ENCODE peak calls at places on chromosome 21, in nine cellular contexts. One of them, this sample, is unnamed.

GRCh38 chr21:36255650-36256047 is 64.3 kb upstream of the MORC3 start:
- DNase-seq in fibroblast of mammary gland: no peak
- DNase-seq in HCT116: no peak
- DNase-seq in bronchial epithelial cell: no peak
- DNase-seq in fibroblast of lung: no peak
- DNase-seq in BJ: no peak
- DNase-seq in BE2C: no peak
- DNase-seq in CD4-positive, alpha-beta memory T cell: no peak
- DNase-seq in cardiac muscle cell: no peak
- DNase-seq in this sample: no peak

GRCh38 chr21:26127918-26128317 is 42.7 kb downstream of the APP start:
- DNase-seq in fibroblast of mammary gland: no peak
- DNase-seq in HCT116: no peak
- DNase-seq in bronchial epithelial cell: peak; percentile 45
- DNase-seq in fibroblast of lung: peak; percentile 70
- DNase-seq in BJ: no peak
- DNase-seq in BE2C: no peak
- DNase-seq in CD4-positive, alpha-beta memory T cell: no peak
- DNase-seq in cardiac muscle cell: peak; percentile 45
- DNase-seq in this sample: no peak

GRCh38 chr21:31416465-31416864 is 72.4 kb upstream of the TIAM1 start:
- DNase-seq in fibroblast of mammary gland: peak; percentile 50
- DNase-seq in HCT116: no peak
- DNase-seq in bronchial epithelial cell: peak; percentile 54
- DNase-seq in fibroblast of lung: peak; percentile 53
- DNase-seq in BJ: no peak
- DNase-seq in BE2C: no peak
- DNase-seq in CD4-positive, alpha-beta memory T cell: no peak
- DNase-seq in cardiac muscle cell: peak; percentile 63
- DNase-seq in this sample: no peak

GRCh38 chr21:43866659-43867331 is 1.8 kb downstream of the AGPAT3 start:
- DNase-seq in fibroblast of mammary gland: no peak
- DNase-seq in HCT116: no peak
- DNase-seq in bronchial epithelial cell: peak; percentile 40
- DNase-seq in fibroblast of lung: no peak
- DNase-seq in BJ: no peak
- DNase-seq in BE2C: no peak
- DNase-seq in CD4-positive, alpha-beta memory T cell: peak; percentile 50
- DNase-seq in cardiac muscle cell: no peak
- DNase-seq in this sample: no peak

GRCh38 chr21:26972131-26972707 is 5.3 kb upstream of the ADAMTS5 start:
- DNase-seq in fibroblast of mammary gland: no peak
- DNase-seq in HCT116: no peak
- DNase-seq in bronchial epithelial cell: no peak
- DNase-seq in fibroblast of lung: no peak
- DNase-seq in BJ: no peak
- DNase-seq in BE2C: no peak
- DNase-seq in CD4-positive, alpha-beta memory T cell: no peak
- DNase-seq in cardiac muscle cell: no peak
- DNase-seq in this sample: no peak

GRCh38 chr21:19621837-19622496 is 1218.4 kb upstream of the TMPRSS15 start:
- DNase-seq in fibroblast of mammary gland: no peak
- DNase-seq in HCT116: no peak
- DNase-seq in bronchial epithelial cell: no peak
- DNase-seq in fibroblast of lung: no peak
- DNase-seq in BJ: no peak
- DNase-seq in BE2C: no peak
- DNase-seq in CD4-positive, alpha-beta memory T cell: no peak
- DNase-seq in cardiac muscle cell: no peak
- DNase-seq in this sample: no peak

GRCh38 chr21:39009587-39010225 is 173.5 kb downstream of the PSMG1 start:
- DNase-seq in fibroblast of mammary gland: no peak
- DNase-seq in HCT116: no peak
- DNase-seq in bronchial epithelial cell: no peak
- DNase-seq in fibroblast of lung: no peak
- DNase-seq in BJ: no peak
- DNase-seq in BE2C: no peak
- DNase-seq in CD4-positive, alpha-beta memory T cell: no peak
- DNase-seq in cardiac muscle cell: no peak
- DNase-seq in this sample: no peak

GRCh38 chr21:16071082-16071481 is 341.3 kb downstream of the USP25 start:
- DNase-seq in fibroblast of mammary gland: peak; percentile 69
- DNase-seq in HCT116: no peak
- DNase-seq in bronchial epithelial cell: no peak
- DNase-seq in fibroblast of lung: peak; percentile 94
- DNase-seq in BJ: no peak
- DNase-seq in BE2C: peak; percentile 65
- DNase-seq in CD4-positive, alpha-beta memory T cell: no peak
- DNase-seq in cardiac muscle cell: peak; percentile 35
- DNase-seq in this sample: no peak

DNA sequence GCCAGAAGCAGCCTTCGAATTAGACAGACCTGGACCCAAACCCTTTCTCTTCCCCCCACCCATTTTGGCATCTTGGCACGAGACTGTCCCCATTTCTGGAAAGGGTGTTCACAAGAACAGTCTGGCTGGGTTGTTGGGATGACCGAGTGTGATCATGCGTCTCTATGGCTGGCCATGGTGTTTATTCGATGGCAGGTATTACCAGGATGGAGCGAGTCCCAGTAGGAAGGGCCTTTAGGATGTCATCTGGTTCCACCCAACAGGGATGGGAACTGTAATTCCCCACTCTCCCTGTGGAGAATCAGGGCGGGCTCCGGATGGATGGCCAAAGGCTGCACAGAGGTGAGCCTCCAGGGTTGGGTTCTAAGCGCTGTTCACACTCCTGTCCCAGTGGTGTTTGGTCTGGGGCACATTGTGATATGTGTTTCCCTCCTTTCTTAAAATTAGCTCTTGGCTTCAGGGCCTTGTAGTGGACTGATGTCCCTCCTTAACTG is 33.4 kb upstream of the ATP5PO start:
- DNase-seq in fibroblast of mammary gland: no peak
- DNase-seq in HCT116: no peak
- DNase-seq in bronchial epithelial cell: no peak
- DNase-seq in fibroblast of lung: no peak
- DNase-seq in BJ: no peak
- DNase-seq in BE2C: no peak
- DNase-seq in CD4-positive, alpha-beta memory T cell: no peak
- DNase-seq in cardiac muscle cell: no peak
- DNase-seq in this sample: no peak
- H3K4me3 ChIP-seq in fibroblast of mammary gland: no peak overlapping the region
- H3K4me3 ChIP-seq in HCT116: no peak overlapping the region
- H3K4me3 ChIP-seq in bronchial epithelial cell: no peak overlapping the region
- H3K4me3 ChIP-seq in fibroblast of lung: no peak overlapping the region
- H3K4me3 ChIP-seq in BJ: no peak overlapping the region
- H3K4me3 ChIP-seq in BE2C: no peak overlapping the region
- H3K4me3 ChIP-seq in CD4-positive, alpha-beta memory T cell: no peak overlapping the region
- H3K4me3 ChIP-seq in cardiac muscle cell: no peak overlapping the region
- H3K4me3 ChIP-seq in this sample: peak overlapping the region; percentile 48

GRCh38 chr21:33069645-33069993 is 322 bp upstream of the OLIG1 start:
- DNase-seq in fibroblast of mammary gland: no peak
- DNase-seq in HCT116: no peak
- DNase-seq in bronchial epithelial cell: no peak
- DNase-seq in fibroblast of lung: no peak
- DNase-seq in BJ: no peak
- DNase-seq in BE2C: no peak
- DNase-seq in CD4-positive, alpha-beta memory T cell: no peak
- DNase-seq in cardiac muscle cell: no peak
- DNase-seq in this sample: no peak

GRCh38 chr21:33069994-33070811 is at the start of gene OLIG1:
- DNase-seq in fibroblast of mammary gland: peak; percentile 8
- DNase-seq in HCT116: no peak
- DNase-seq in bronchial epithelial cell: no peak
- DNase-seq in fibroblast of lung: peak; percentile 44
- DNase-seq in BJ: no peak
- DNase-seq in BE2C: no peak
- DNase-seq in CD4-positive, alpha-beta memory T cell: no peak
- DNase-seq in cardiac muscle cell: peak; percentile 34
- DNase-seq in this sample: no peak

GRCh38 chr21:33071878-33072306 is 2.0 kb downstream of the OLIG1 start:
- DNase-seq in fibroblast of mammary gland: peak; percentile 8
- DNase-seq in HCT116: no peak
- DNase-seq in bronchial epithelial cell: no peak
- DNase-seq in fibroblast of lung: peak; percentile 21
- DNase-seq in BJ: no peak
- DNase-seq in BE2C: no peak
- DNase-seq in CD4-positive, alpha-beta memory T cell: no peak
- DNase-seq in cardiac muscle cell: peak; percentile 31
- DNase-seq in this sample: no peak

GRCh38 chr21:33069243-33069642 is 698 bp upstream of the OLIG1 start:
- DNase-seq in fibroblast of mammary gland: no peak
- DNase-seq in HCT116: no peak
- DNase-seq in bronchial epithelial cell: no peak
- DNase-seq in fibroblast of lung: no peak
- DNase-seq in BJ: no peak
- DNase-seq in BE2C: no peak
- DNase-seq in CD4-positive, alpha-beta memory T cell: no peak
- DNase-seq in cardiac muscle cell: no peak
- DNase-seq in this sample: no peak

DNA sequence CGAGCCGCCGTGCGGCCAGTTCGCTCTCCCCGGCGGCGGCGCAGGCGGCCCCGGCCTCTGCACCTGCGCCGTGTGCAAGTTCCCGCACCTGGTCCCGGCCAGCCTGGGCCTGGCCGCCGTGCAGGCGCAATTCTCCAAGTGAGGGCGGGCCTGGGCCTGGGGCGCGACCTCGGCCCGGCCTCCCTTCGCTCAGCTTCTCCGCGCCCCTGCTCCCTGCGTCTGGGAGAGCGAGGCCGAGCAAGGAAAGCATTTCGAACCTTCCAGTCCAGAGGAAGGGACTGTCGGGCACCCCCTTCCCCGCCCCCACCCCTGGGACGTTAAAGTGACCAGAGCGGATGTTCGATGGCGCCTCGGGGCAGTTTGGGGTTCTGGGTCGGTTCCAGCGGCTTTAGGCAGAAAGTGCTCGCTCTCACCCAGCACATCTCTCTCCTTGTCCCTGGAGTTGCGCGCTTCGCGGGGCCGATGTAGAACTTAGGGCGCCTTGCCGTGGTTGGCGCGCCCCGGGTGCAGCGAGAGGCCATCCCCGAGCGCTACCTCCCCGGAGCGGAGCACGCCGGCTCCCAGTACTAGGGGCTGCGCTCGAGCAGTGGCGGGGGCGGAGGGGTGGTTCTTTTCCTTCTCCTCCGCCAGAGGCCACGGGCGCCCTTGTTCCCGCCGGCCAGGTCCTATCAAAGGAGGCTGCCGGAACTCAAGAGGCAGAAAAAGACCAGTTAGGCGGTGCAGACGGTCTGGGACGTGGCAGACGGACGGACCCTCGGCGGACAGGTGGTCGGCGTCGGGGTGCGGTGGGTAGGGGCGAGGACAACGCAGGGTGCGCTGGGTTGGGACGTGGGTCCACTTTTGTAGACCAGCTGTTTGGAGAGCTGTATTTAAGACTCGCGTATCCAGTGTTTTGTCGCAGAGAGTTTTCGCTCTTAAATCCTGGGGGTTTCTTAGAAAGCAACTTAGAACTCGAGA is 1.3 kb downstream of the OLIG1 start:
- DNase-seq in fibroblast of mammary gland: no peak
- DNase-seq in HCT116: no peak
- DNase-seq in bronchial epithelial cell: no peak
- DNase-seq in fibroblast of lung: peak; percentile 8
- DNase-seq in BJ: no peak
- DNase-seq in BE2C: no peak
- DNase-seq in CD4-positive, alpha-beta memory T cell: no peak
- DNase-seq in cardiac muscle cell: peak; percentile 4
- DNase-seq in this sample: no peak
- H3K4me3 ChIP-seq in fibroblast of mammary gland: no peak overlapping the region
- H3K4me3 ChIP-seq in HCT116: no peak overlapping the region
- H3K4me3 ChIP-seq in bronchial epithelial cell: no peak overlapping the region
- H3K4me3 ChIP-seq in fibroblast of lung: peak overlapping the region; percentile 26
- H3K4me3 ChIP-seq in BJ: no peak overlapping the region
- H3K4me3 ChIP-seq in BE2C: no peak overlapping the region
- H3K4me3 ChIP-seq in CD4-positive, alpha-beta memory T cell: peak overlapping the region; percentile 36
- H3K4me3 ChIP-seq in cardiac muscle cell: peak overlapping the region; percentile 37
- H3K4me3 ChIP-seq in this sample: peak overlapping the region; percentile 34

GRCh38 chr21:34037446-34037845 is 35.9 kb upstream of the MRPS6 start:
- DNase-seq in fibroblast of mammary gland: peak; percentile 74
- DNase-seq in HCT116: no peak
- DNase-seq in bronchial epithelial cell: peak; percentile 90
- DNase-seq in fibroblast of lung: peak; percentile 92
- DNase-seq in BJ: no peak
- DNase-seq in BE2C: no peak
- DNase-seq in CD4-positive, alpha-beta memory T cell: no peak
- DNase-seq in cardiac muscle cell: peak; percentile 35
- DNase-seq in this sample: no peak

GRCh38 chr21:34037009-34037408 is 36.4 kb upstream of the MRPS6 start:
- DNase-seq in fibroblast of mammary gland: no peak
- DNase-seq in HCT116: no peak
- DNase-seq in bronchial epithelial cell: no peak
- DNase-seq in fibroblast of lung: no peak
- DNase-seq in BJ: no peak
- DNase-seq in BE2C: no peak
- DNase-seq in CD4-positive, alpha-beta memory T cell: no peak
- DNase-seq in cardiac muscle cell: no peak
- DNase-seq in this sample: no peak

GRCh38 chr21:34031835-34032370 is 41.5 kb upstream of the MRPS6 start:
- DNase-seq in fibroblast of mammary gland: no peak
- DNase-seq in HCT116: no peak
- DNase-seq in bronchial epithelial cell: no peak
- DNase-seq in fibroblast of lung: no peak
- DNase-seq in BJ: no peak
- DNase-seq in BE2C: no peak
- DNase-seq in CD4-positive, alpha-beta memory T cell: no peak
- DNase-seq in cardiac muscle cell: no peak
- DNase-seq in this sample: no peak

GRCh38 chr21:34034369-34035014 is 38.9 kb upstream of the MRPS6 start:
- DNase-seq in fibroblast of mammary gland: no peak
- DNase-seq in HCT116: no peak
- DNase-seq in bronchial epithelial cell: no peak
- DNase-seq in fibroblast of lung: no peak
- DNase-seq in BJ: no peak
- DNase-seq in BE2C: no peak
- DNase-seq in CD4-positive, alpha-beta memory T cell: no peak
- DNase-seq in cardiac muscle cell: no peak
- DNase-seq in this sample: no peak

DNA sequence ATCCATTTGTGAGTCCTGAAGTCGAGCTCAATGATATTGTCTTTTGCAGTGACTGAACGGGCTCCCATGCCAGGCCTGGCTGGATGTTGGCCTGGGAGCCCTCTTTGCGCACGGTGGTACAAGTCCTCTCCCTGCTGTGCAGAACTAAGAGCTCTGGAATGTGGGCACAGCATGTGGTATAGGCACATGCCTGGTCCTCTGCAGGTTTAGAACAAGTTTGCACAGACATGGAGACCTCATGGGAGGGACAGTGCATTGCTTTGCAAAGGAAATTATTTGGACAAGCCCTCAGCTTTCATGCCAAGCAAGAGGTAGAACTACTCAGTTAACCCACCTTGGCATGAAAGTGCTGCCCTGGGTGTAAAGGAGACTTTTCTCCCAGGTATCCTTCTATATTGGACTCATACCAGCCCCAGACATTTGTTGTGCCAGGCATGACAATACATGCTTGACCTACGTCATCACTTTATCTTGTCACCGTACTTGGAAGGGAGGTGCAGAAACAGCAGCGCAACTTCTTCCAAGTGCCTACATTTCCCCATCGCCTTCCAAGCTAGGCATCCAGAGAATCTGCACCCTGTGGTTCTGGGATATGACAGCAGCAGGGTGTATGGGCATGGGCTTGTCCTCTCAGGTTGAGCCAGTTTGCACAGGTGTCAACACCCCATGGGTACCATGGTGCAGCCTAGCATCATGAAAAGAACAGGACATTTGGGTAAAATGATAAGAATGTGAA is 37.6 kb upstream of the MRPS6 start:
- DNase-seq in fibroblast of mammary gland: no peak
- DNase-seq in HCT116: no peak
- DNase-seq in bronchial epithelial cell: peak; percentile 85
- DNase-seq in fibroblast of lung: no peak
- DNase-seq in BJ: no peak
- DNase-seq in BE2C: no peak
- DNase-seq in CD4-positive, alpha-beta memory T cell: no peak
- DNase-seq in cardiac muscle cell: no peak
- DNase-seq in this sample: no peak
- H3K4me3 ChIP-seq in fibroblast of mammary gland: no peak overlapping the region
- H3K4me3 ChIP-seq in HCT116: no peak overlapping the region
- H3K4me3 ChIP-seq in bronchial epithelial cell: no peak overlapping the region
- H3K4me3 ChIP-seq in fibroblast of lung: no peak overlapping the region
- H3K4me3 ChIP-seq in BJ: no peak overlapping the region
- H3K4me3 ChIP-seq in BE2C: no peak overlapping the region
- H3K4me3 ChIP-seq in CD4-positive, alpha-beta memory T cell: no peak overlapping the region
- H3K4me3 ChIP-seq in cardiac muscle cell: no peak overlapping the region
- H3K4me3 ChIP-seq in this sample: no peak overlapping the region

GRCh38 chr21:45000637-45001133 is 60.9 kb downstream of the SLX9 start:
- DNase-seq in fibroblast of mammary gland: no peak
- DNase-seq in HCT116: no peak
- DNase-seq in bronchial epithelial cell: no peak
- DNase-seq in fibroblast of lung: no peak
- DNase-seq in BJ: no peak
- DNase-seq in BE2C: no peak
- DNase-seq in CD4-positive, alpha-beta memory T cell: no peak
- DNase-seq in cardiac muscle cell: no peak
- DNase-seq in this sample: no peak
- H3K4me3 ChIP-seq in fibroblast of mammary gland: no peak overlapping the region
- H3K4me3 ChIP-seq in HCT116: no peak overlapping the region
- H3K4me3 ChIP-seq in bronchial epithelial cell: no peak overlapping the region
- H3K4me3 ChIP-seq in fibroblast of lung: no peak overlapping the region
- H3K4me3 ChIP-seq in BJ: no peak overlapping the region
- H3K4me3 ChIP-seq in BE2C: no peak overlapping the region
- H3K4me3 ChIP-seq in CD4-positive, alpha-beta memory T cell: no peak overlapping the region
- H3K4me3 ChIP-seq in cardiac muscle cell: no peak overlapping the region
- H3K4me3 ChIP-seq in this sample: no peak overlapping the region

This sample was measured in CD8-positive, alpha-beta T cell.